ENCODE peak calls at places on chromosomes 1 and 21, in six cellular contexts. G, M, A, L, H and Y are unnamed samples.

GRCh38 chr1:61152706-61153105 is 70.3 kb downstream of the NFIA start:
- DNase-seq in G (no peak), M (no peak), A (no peak), L (no peak), H (no peak), Y (no peak)

GRCh38 chr1:240888039-240888786 is 276.3 kb upstream of the GREM2 start:
- DNase-seq in G (peak), M (peak), A (no peak), L (peak), H (no peak), Y (peak)

GRCh38 chr1:85166343-85166742 is 34.5 kb downstream of the SYDE2 start:
- DNase-seq in G (no peak), M (no peak), A (no peak), L (no peak), H (no peak), Y (no peak)

GRCh38 chr1:159827102-159827490 is 423 bp downstream of the SLAMF8 start:
- DNase-seq in G (no peak), M (no peak), A (no peak), L (no peak), H (no peak), Y (no peak)

GRCh38 chr1:225508538-225509375 is 80.9 kb upstream of the LBR start:
- DNase-seq in G (peak), M (peak), A (no peak), L (peak), H (no peak), Y (peak)

GRCh38 chr21:33265664-33266049 is 510 bp upstream of the IL10RB start:
- DNase-seq in G (no peak), M (no peak), A (no peak), L (no peak), H (peak), Y (peak)

GRCh38 chr1:178031856-178032320 is 62.0 kb upstream of the RASAL2 start:
- DNase-seq in G (peak), M (peak), A (peak), L (peak), H (no peak), Y (peak)

GRCh38 chr1:55089683-55090082 is 50.3 kb downstream of the PCSK9 start:
- DNase-seq in G (no peak), M (no peak), A (no peak), L (no peak), H (no peak), Y (no peak)

GRCh38 chr1:17348593-17349234 is 23.3 kb upstream of the PADI6 start:
- DNase-seq in G (no peak), M (no peak), A (no peak), L (no peak), H (no peak), Y (no peak)

GRCh38 chr1:25927541-25928265 is 21.5 kb upstream of the STMN1 start:
- DNase-seq in G (no peak), M (no peak), A (no peak), L (no peak), H (no peak), Y (no peak)

GRCh38 chr1:41416552-41417334 is 55.5 kb downstream of the FOXO6 start:
- DNase-seq in G (peak), M (peak), A (peak), L (peak), H (peak), Y (peak)

GRCh38 chr1:20724364-20725188 is 6.8 kb upstream of the KIF17 start:
- DNase-seq in G (no peak), M (no peak), A (peak), L (no peak), H (no peak), Y (no peak)

GRCh38 chr1:214901718-214902117 is 180.8 kb upstream of the KCNK2 start:
- DNase-seq in G (no peak), M (no peak), A (no peak), L (no peak), H (no peak), Y (no peak)

GRCh38 chr1:204868340-204868700 is 2.3 kb upstream of the NFASC start:
- DNase-seq in G (no peak), M (no peak), A (no peak), L (no peak), H (no peak), Y (no peak)

GRCh38 chr1:16205891-16206546 is 6.4 kb downstream of the ARHGEF19 start:
- DNase-seq in G (no peak), M (no peak), A (peak), L (no peak), H (peak), Y (no peak)

GRCh38 chr1:186662752-186663151 is 17.5 kb downstream of the PTGS2 start:
- DNase-seq in G (no peak), M (no peak), A (no peak), L (no peak), H (no peak), Y (no peak)

GRCh38 chr1:74235153-74235552 is at the start of gene TNNI3K:
- DNase-seq in G (no peak), M (no peak), A (no peak), L (no peak), H (no peak), Y (no peak)

GRCh38 chr1:69513621-69514020 is 54.1 kb upstream of the LRRC7 start:
- DNase-seq in G (no peak), M (no peak), A (no peak), L (no peak), H (no peak), Y (no peak)

GRCh38 chr1:162535501-162535900 is 26.0 kb upstream of the UAP1 start:
- DNase-seq in G (no peak), M (no peak), A (no peak), L (no peak), H (no peak), Y (no peak)

GRCh38 chr21:31346256-31346821 is 2.3 kb upstream of the TIAM1 start:
- DNase-seq in G (no peak), M (no peak), A (no peak), L (no peak), H (no peak), Y (no peak)

GRCh38 chr21:43632373-43632905 is 26.8 kb downstream of the HSF2BP start:
- DNase-seq in G (no peak), M (no peak), A (no peak), L (no peak), H (no peak), Y (no peak)

GRCh38 chr1:10901091-10901893 is 104.8 kb upstream of the CASZ1 start:
- DNase-seq in G (no peak), M (no peak), A (no peak), L (peak), H (peak), Y (no peak)

GRCh38 chr1:109269212-109269980 is 13.5 kb downstream of the PSRC1 start:
- DNase-seq in G (no peak), M (no peak), A (no peak), L (no peak), H (peak), Y (no peak)

GRCh38 chr1:111234866-111235265 is 7.4 kb downstream of the CHI3L2 start:
- DNase-seq in G (no peak), M (no peak), A (no peak), L (no peak), H (no peak), Y (no peak)

GRCh38 chr1:212132040-212132439 is 96.5 kb downstream of the DTL start:
- DNase-seq in G (no peak), M (no peak), A (no peak), L (no peak), H (no peak), Y (peak)

GRCh38 chr1:28509705-28510349 is 4.0 kb downstream of the RCC1 start:
- DNase-seq in G (no peak), M (no peak), A (no peak), L (no peak), H (no peak), Y (no peak)

GRCh38 chr1:203179328-203180009 is 3.8 kb upstream of the MYBPH start:
- DNase-seq in G (no peak), M (no peak), A (no peak), L (no peak), H (peak), Y (no peak)

GRCh38 chr21:42417533-42417932 is 13.8 kb downstream of the UBASH3A start:
- DNase-seq in G (no peak), M (no peak), A (no peak), L (no peak), H (no peak), Y (no peak)

GRCh38 chr1:235941852-235942624 is 75.3 kb upstream of the LYST start:
- DNase-seq in G (no peak), M (no peak), A (no peak), L (no peak), H (no peak), Y (no peak)

GRCh38 chr1:59434336-59434735 is 137.4 kb downstream of the FGGY start:
- DNase-seq in G (no peak), M (no peak), A (no peak), L (no peak), H (no peak), Y (no peak)

GRCh38 chr1:178168535-178168934 is 74.6 kb downstream of the RASAL2 start:
- DNase-seq in G (no peak), M (no peak), A (no peak), L (no peak), H (no peak), Y (no peak)

GRCh38 chr21:31213787-31214186 is 130.3 kb downstream of the TIAM1 start:
- DNase-seq in G (no peak), M (no peak), A (no peak), L (no peak), H (no peak), Y (no peak)

GRCh38 chr1:37944091-37944763 is 2.6 kb downstream of the INPP5B start:
- DNase-seq in G (no peak), M (no peak), A (no peak), L (no peak), H (no peak), Y (no peak)

GRCh38 chr1:161706116-161706482 is 930 bp upstream of the FCRLA start:
- DNase-seq in G (no peak), M (no peak), A (no peak), L (no peak), H (no peak), Y (no peak)

GRCh38 chr1:71157151-71157550 is 76.3 kb upstream of the ZRANB2 start:
- DNase-seq in G (no peak), M (no peak), A (no peak), L (no peak), H (no peak), Y (no peak)

GRCh38 chr1:234325878-234326492 is 47.3 kb upstream of the COA6 start:
- DNase-seq in G (no peak), M (no peak), A (no peak), L (no peak), H (no peak), Y (no peak)
- H3K4me3 ChIP-seq in G (no peak), M (no peak), A (no peak), L (peak), H (peak), Y (no peak)

GRCh38 chr1:244615301-244615700 is 37.6 kb upstream of the DESI2 start:
- DNase-seq in G (no peak), M (no peak), A (no peak), L (no peak), H (no peak), Y (no peak)
- H3K27ac ChIP-seq in G (no peak), M (no peak), A (no peak), L (no peak), H (no peak), Y (no peak)

GRCh38 chr1:27346991-27347627 is 5.3 kb downstream of the SYTL1 start:
- DNase-seq in G (no peak), M (no peak), A (no peak), L (no peak), H (no peak), Y (no peak)

GRCh38 chr1:27351541-27352107 is 9.8 kb downstream of the SYTL1 start:
- DNase-seq in G (no peak), M (no peak), A (no peak), L (no peak), H (no peak), Y (no peak)

GRCh38 chr1:27350673-27351540 is 9.1 kb downstream of the SYTL1 start:
- DNase-seq in G (no peak), M (no peak), A (peak), L (peak), H (peak), Y (no peak)

GRCh38 chr1:27349784-27350672 is 8.2 kb downstream of the SYTL1 start:
- DNase-seq in G (no peak), M (peak), A (peak), L (peak), H (peak), Y (peak)

GRCh38 chr1:27348861-27349783 is 7.3 kb downstream of the SYTL1 start:
- DNase-seq in G (peak), M (peak), A (no peak), L (peak), H (peak), Y (peak)
- TF ChIP-seq POLR2A in G (no peak), M (no peak), A (no peak), L (no peak), H (no peak), Y (no peak)

DNA sequence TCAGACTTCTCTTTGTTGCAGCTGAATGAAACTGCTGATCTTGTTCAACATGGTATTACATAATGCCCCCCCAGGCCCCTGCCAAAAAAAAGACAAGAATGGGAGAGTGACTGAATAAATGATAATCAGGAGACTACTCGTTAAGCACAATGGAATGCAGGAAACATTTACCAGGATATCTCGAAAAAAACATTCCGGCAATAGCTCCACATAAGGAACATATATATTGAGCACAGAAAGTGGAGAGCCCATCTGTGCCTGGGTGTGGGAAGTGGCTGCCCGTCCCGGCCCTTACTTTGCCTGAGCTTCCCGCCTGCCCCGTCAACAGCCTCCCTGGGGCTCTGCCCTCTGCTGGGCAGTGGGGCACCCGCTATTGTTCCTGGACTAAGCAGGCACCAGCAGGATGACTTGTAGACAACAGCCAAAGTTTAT is 13.4 kb downstream of the TRIM11 start:
- DNase-seq in G (no peak), M (peak), A (no peak), L (no peak), H (peak), Y (no peak)
- H3K4me3 ChIP-seq in G (no peak), M (no peak), A (no peak), L (no peak), H (no peak), Y (no peak)